ENCODE peak calls at places on chromosomes 5 and 9, in eight cellular contexts. G is body of pancreas; U is psoas muscle; O is ovary; I is brain microvascular endothelial cell; Y is IMR-90; N is transverse colon; Q is naive thymus-derived CD4-positive, alpha-beta T cell. L is an unnamed sample. For H3K36me3, the result is how much of the 10 kb centered on the place peaks cover.

GRCh38 chr5:128546658-128547281 is 8.7 kb upstream of the FBN2 start:
- DNase-seq in G (no peak), I (no peak), O (no peak), Y (no peak), Q (no peak), U (no peak), N (no peak), L (no peak)

GRCh38 chr5:173888473-173889135 is 455 bp downstream of the CPEB4 start:
- DNase-seq in U (peak), I (no peak), O (peak), N (peak), Q (no peak), Y (peak), G (peak), L (no peak)

GRCh38 chr5:75668348-75668895 is 48.8 kb downstream of the POC5 start:
- DNase-seq in U (no peak), Q (no peak), O (no peak), N (no peak), G (no peak), Y (no peak), I (no peak), L (no peak)

GRCh38 chr5:135458356-135458755 is 6.2 kb upstream of the TIFAB start:
- DNase-seq in U (no peak), G (no peak), I (no peak), O (no peak), Y (no peak), N (no peak), Q (no peak), L (no peak)

GRCh38 chr5:159616967-159617366 is 286.7 kb upstream of the IL12B start:
- DNase-seq in Q (no peak), U (no peak), Y (peak), O (no peak), G (no peak), I (peak), N (no peak), L (no peak)

GRCh38 chr9:112224401-112225289 is 49.5 kb upstream of the SUSD1 start:
- DNase-seq in N (no peak), Y (peak), I (peak), Q (no peak), U (no peak), O (no peak), G (no peak), L (no peak)

GRCh38 chr5:65721050-65721774 is 697 bp downstream of the SGTB start:
- DNase-seq in O (peak), U (peak), I (peak), Q (peak), G (peak), Y (peak), N (peak), L (peak)

GRCh38 chr5:9207820-9208418 is 338.0 kb downstream of the SEMA5A start:
- DNase-seq in U (no peak), O (no peak), Y (peak), I (no peak), N (no peak), G (no peak), Q (no peak), L (no peak)

GRCh38 chr5:17838506-17838905 is 204.2 kb downstream of the TAF11L14 start:
- DNase-seq in Y (no peak), O (no peak), Q (no peak), G (no peak), N (no peak), I (peak), U (no peak), L (no peak)

GRCh38 chr9:120284796-120285195 is 295.2 kb downstream of the CDK5RAP2 start:
- DNase-seq in Q (no peak), Y (no peak), U (no peak), N (no peak), G (no peak), I (no peak), O (no peak), L (no peak)

GRCh38 chr9:16680965-16681658 is 189.4 kb downstream of the BNC2 start:
- DNase-seq in G (no peak), N (no peak), U (no peak), Y (peak), I (no peak), O (no peak), Q (no peak), L (no peak)

GRCh38 chr5:59236996-59237395 is 654.1 kb downstream of the RAB3C start:
- DNase-seq in N (no peak), U (no peak), O (no peak), Y (no peak), I (peak), G (no peak), Q (no peak), L (no peak)

GRCh38 chr9:116543731-116544400 is 143.2 kb upstream of the TRIM32 start:
- DNase-seq in O (no peak), G (peak), I (peak), N (no peak), Q (no peak), U (peak), Y (peak), L (peak)

GRCh38 chr9:99135498-99135897 is 30.6 kb downstream of the TGFBR1 start:
- DNase-seq in G (no peak), Y (no peak), N (no peak), Q (no peak), U (no peak), O (no peak), I (no peak), L (no peak)

GRCh38 chr9:5563886-5564285 is 53.6 kb downstream of the PDCD1LG2 start:
- DNase-seq in O (no peak), G (no peak), I (no peak), Q (no peak), Y (peak), U (no peak), N (no peak), L (no peak)

GRCh38 chr9:133793471-133793870 is 55.3 kb upstream of the SARDH start:
- DNase-seq in O (no peak), I (no peak), U (no peak), N (no peak), G (no peak), Q (no peak), Y (no peak), L (no peak)

GRCh38 chr5:44565872-44566271 is 176.7 kb upstream of the FGF10 start:
- DNase-seq in Y (no peak), Q (no peak), O (no peak), I (no peak), N (no peak), U (no peak), G (no peak), L (no peak)

GRCh38 chr5:151058891-151059611 is 21.8 kb downstream of the TNIP1 start:
- DNase-seq in Q (no peak), Y (no peak), N (no peak), O (no peak), G (no peak), U (no peak), I (no peak), L (no peak)

GRCh38 chr5:40842351-40842750 is 1.2 kb downstream of the CARD6 start:
- DNase-seq in N (no peak), G (no peak), I (no peak), U (no peak), Q (no peak), Y (peak), O (no peak), L (no peak)

GRCh38 chr9:114499941-114500528 is 5.2 kb downstream of the WHRN start:
- DNase-seq in Q (no peak), U (no peak), N (no peak), Y (no peak), I (no peak), G (no peak), O (no peak), L (no peak)

GRCh38 chr9:114500583-114501292 is 4.5 kb downstream of the WHRN start:
- DNase-seq in Q (no peak), G (no peak), U (no peak), I (no peak), O (no peak), Y (no peak), N (no peak), L (no peak)

GRCh38 chr9:114503522-114504340 is 1.5 kb downstream of the WHRN start:
- DNase-seq in G (no peak), O (no peak), U (no peak), Q (no peak), Y (no peak), N (no peak), I (no peak), L (no peak)

GRCh38 chr9:114503009-114503408 is 2.3 kb downstream of the WHRN start:
- DNase-seq in Q (no peak), Y (no peak), U (no peak), N (no peak), O (no peak), I (no peak), G (peak), L (no peak)

DNA sequence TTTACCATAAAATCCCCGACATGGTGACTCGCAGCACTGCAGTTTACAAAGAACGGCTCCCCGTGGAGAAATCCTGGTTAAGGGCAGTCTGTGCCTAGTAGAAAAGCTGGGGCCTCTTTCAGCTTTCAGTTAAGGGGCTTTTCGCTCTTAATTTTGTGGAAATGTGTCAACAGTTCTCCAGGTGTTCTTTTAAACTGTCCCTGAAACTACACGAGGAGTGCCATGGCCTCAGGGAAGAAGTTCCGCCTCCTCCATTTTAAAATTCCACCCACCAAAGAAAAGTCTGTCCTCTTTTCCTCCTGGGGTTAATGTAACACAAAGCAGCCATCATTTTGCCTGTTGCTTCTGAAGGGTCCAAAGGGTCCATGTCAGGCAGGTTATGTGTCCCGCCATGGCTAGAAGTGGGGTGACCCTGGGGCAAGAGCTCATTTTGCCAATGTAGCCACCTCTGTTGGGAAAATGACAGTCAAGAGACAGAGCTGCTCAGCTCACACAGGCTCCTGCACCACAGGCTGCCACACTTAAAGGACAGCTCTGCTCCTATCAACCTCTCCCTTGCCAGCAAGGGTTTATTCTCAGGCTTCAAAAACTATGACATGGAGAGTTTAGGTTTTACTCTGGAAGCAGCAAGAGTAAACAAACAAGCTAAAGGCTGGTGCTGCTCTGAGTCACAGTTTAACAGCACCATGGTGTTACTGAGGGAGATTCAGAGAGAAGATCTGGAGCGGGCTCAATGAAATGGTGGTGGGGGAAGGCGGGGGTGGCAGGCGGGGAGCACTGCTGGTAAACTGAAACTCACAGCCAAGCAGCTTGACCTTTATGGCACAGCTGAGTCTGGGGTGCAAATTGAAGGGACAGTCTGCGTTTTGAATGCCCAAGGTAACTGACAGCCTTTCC is 3.2 kb downstream of the WHRN start:
- DNase-seq in G (no peak), I (peak), Q (no peak), U (no peak), Y (peak), O (no peak), N (no peak), L (no peak)
- H3K4me3 ChIP-seq in G (no peak), I (no peak), Q (no peak), U (no peak), Y (no peak), O (peak), N (no peak), L (no peak)

DNA sequence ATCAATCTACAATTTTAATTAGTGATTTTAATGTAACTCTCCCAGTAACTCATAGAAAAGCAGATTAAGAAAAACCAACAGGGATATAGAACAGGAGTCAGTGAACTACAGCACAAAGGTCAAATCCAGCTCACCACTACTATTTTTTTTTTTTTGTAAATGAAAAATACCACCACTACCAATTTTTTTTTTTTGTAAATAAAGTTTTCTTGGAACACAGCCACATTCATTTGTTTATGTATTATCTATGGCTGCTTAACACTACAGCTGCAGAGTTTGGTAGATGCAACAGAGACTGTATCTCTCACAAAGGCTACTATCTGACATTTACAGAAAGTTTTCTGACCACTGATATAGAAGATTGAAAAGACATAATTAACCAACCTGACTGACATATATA is 11.7 kb downstream of the ZNF510 start:
- DNase-seq in Y (no peak), N (no peak), I (no peak), Q (no peak), O (no peak), U (no peak), G (no peak), L (no peak)
- H3K36me3 ChIP-seq in Y (under half), N (under half), I (half or more), Q (under half), O (under half), U (half or more), G (under half), L (half or more)

GRCh38 chr5:177508217-177508611 is 1.4 kb downstream of the DOK3 start:
- DNase-seq in G (no peak), O (no peak), Y (no peak), I (no peak), N (no peak), U (no peak), Q (no peak), L (no peak)
- H3K4me3 ChIP-seq in G (no peak), O (no peak), Y (no peak), I (no peak), N (no peak), U (peak), Q (no peak), L (peak)

DNA sequence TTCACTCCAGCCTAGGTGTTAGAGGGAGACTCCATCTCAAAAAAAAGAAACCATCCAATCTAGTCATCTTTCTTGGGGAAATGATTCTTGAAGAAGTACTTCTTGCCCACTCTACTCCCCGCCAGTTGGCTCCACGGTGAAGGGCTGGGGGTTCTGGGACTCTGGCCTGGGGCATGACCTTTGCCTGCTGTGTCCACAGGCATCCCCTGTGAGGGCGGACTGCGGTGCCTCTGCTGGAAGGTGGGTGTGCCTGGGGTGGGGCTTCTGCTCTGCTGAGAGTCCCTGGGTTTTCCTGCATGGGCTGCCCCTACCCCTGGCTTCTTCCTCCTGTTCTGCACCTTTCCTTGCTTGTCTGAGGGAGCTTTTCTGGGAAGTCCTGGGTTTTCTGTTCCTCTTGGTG is 3.5 kb downstream of the TBC1D13 start:
- DNase-seq in I (no peak), Q (no peak), U (no peak), N (no peak), Y (no peak), G (no peak), O (no peak), L (no peak)
- H3K36me3 ChIP-seq in I (under half), Q (under half), U (half or more), N (under half), Y (under half), G (under half), O (under half), L (under half)

DNA sequence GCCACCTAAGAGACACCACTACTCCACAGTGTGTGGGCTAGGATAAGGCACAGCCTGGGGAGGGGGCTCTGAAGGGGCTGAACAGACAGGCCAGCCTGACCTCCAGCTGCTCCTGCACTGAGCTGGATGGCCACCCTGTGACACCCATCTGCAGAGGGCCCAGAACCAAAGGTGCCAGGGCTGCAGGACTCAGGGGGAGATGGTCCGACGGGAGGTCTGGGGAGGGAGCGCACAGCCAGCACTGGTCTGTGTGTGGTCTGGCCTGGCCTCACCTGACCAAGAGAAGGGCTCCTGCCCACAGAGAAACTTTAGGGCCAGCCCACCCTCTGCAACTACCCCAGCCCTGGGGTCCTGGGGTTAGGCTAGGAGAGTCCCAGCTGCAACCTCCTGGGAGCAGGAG is 789 bp downstream of the LTC4S start:
- DNase-seq in N (no peak), Y (no peak), G (no peak), U (no peak), I (no peak), Q (no peak), O (peak), L (no peak)
- H3K4me3 ChIP-seq in N (no peak), Y (no peak), G (no peak), U (peak), I (no peak), Q (peak), O (no peak), L (peak)

GRCh38 chr5:141490771-141491170 is 1.9 kb downstream of the PCDHGC5 start:
- DNase-seq in Q (no peak), U (no peak), I (no peak), G (no peak), Y (no peak), O (no peak), N (no peak), L (no peak)
- H3K36me3 ChIP-seq in Q (under half), U (under half), I (under half), G (under half), Y (under half), O (under half), N (under half), L (under half)